ENCODE peak calls at places on chromosomes 5 and 9, in nine cellular contexts. One of them, this sample, is unnamed.

GRCh38 chr5:94870496-94871214 is 252.2 kb downstream of the SLF1 start:
- DNase-seq in colonic mucosa: no peak
- DNase-seq in HL-60: no peak
- DNase-seq in A549: no peak
- DNase-seq in AG09309: no peak
- DNase-seq in lower leg skin: no peak
- DNase-seq in SK-N-SH: no peak
- DNase-seq in AG04450: no peak
- DNase-seq in GM23338: peak; percentile 62
- DNase-seq in this sample: no peak

GRCh38 chr9:22307013-22307711 is 139.5 kb upstream of the DMRTA1 start:
- DNase-seq in colonic mucosa: peak; percentile 19
- DNase-seq in HL-60: peak; percentile 9
- DNase-seq in A549: peak; percentile 84
- DNase-seq in AG09309: peak; percentile 34
- DNase-seq in lower leg skin: no peak
- DNase-seq in SK-N-SH: no peak
- DNase-seq in AG04450: peak; percentile 13
- DNase-seq in GM23338: peak; percentile 84
- DNase-seq in this sample: peak; percentile 18

GRCh38 chr5:154830596-154830995 is 19.8 kb downstream of the FAXDC2 start:
- DNase-seq in colonic mucosa: no peak
- DNase-seq in HL-60: no peak
- DNase-seq in A549: no peak
- DNase-seq in AG09309: no peak
- DNase-seq in lower leg skin: no peak
- DNase-seq in SK-N-SH: no peak
- DNase-seq in AG04450: no peak
- DNase-seq in GM23338: no peak
- DNase-seq in this sample: no peak

GRCh38 chr5:101678494-101679193 is 617.4 kb downstream of the SLCO4C1 start:
- DNase-seq in colonic mucosa: peak; percentile 70
- DNase-seq in HL-60: peak; percentile 14
- DNase-seq in A549: peak; percentile 76
- DNase-seq in AG09309: peak; percentile 3
- DNase-seq in lower leg skin: peak; percentile 89
- DNase-seq in SK-N-SH: peak; percentile 43
- DNase-seq in AG04450: peak; percentile 26
- DNase-seq in GM23338: peak; percentile 83
- DNase-seq in this sample: peak; percentile 11

GRCh38 chr9:88387035-88387732 is 1.1 kb upstream of the SPIN1 start:
- DNase-seq in colonic mucosa: peak; percentile 76
- DNase-seq in HL-60: peak; percentile 52
- DNase-seq in A549: peak; percentile 54
- DNase-seq in AG09309: no peak
- DNase-seq in lower leg skin: peak; percentile 87
- DNase-seq in SK-N-SH: no peak
- DNase-seq in AG04450: no peak
- DNase-seq in GM23338: no peak
- DNase-seq in this sample: peak; percentile 40

GRCh38 chr5:87776785-87777184 is 364.1 kb upstream of the CCNH start:
- DNase-seq in colonic mucosa: no peak
- DNase-seq in HL-60: no peak
- DNase-seq in A549: no peak
- DNase-seq in AG09309: no peak
- DNase-seq in lower leg skin: no peak
- DNase-seq in SK-N-SH: no peak
- DNase-seq in AG04450: no peak
- DNase-seq in GM23338: no peak
- DNase-seq in this sample: no peak

GRCh38 chr5:56006600-56006999 is 11.8 kb upstream of the IL6ST start:
- DNase-seq in colonic mucosa: no peak
- DNase-seq in HL-60: no peak
- DNase-seq in A549: no peak
- DNase-seq in AG09309: no peak
- DNase-seq in lower leg skin: no peak
- DNase-seq in SK-N-SH: no peak
- DNase-seq in AG04450: no peak
- DNase-seq in GM23338: no peak
- DNase-seq in this sample: no peak

GRCh38 chr9:95552814-95553546 is 36.2 kb upstream of the PTCH1 start:
- DNase-seq in colonic mucosa: no peak
- DNase-seq in HL-60: no peak
- DNase-seq in A549: no peak
- DNase-seq in AG09309: no peak
- DNase-seq in lower leg skin: peak; percentile 85
- DNase-seq in SK-N-SH: no peak
- DNase-seq in AG04450: no peak
- DNase-seq in GM23338: peak; percentile 78
- DNase-seq in this sample: peak; percentile 87

GRCh38 chr9:18825775-18826174 is 207.2 kb downstream of the SAXO1 start:
- DNase-seq in colonic mucosa: no peak
- DNase-seq in HL-60: no peak
- DNase-seq in A549: no peak
- DNase-seq in AG09309: no peak
- DNase-seq in lower leg skin: no peak
- DNase-seq in SK-N-SH: no peak
- DNase-seq in AG04450: no peak
- DNase-seq in GM23338: no peak
- DNase-seq in this sample: no peak

GRCh38 chr5:34511063-34511462 is 145.1 kb upstream of the RAI14 start:
- DNase-seq in colonic mucosa: no peak
- DNase-seq in HL-60: no peak
- DNase-seq in A549: no peak
- DNase-seq in AG09309: no peak
- DNase-seq in lower leg skin: no peak
- DNase-seq in SK-N-SH: no peak
- DNase-seq in AG04450: no peak
- DNase-seq in GM23338: no peak
- DNase-seq in this sample: no peak

GRCh38 chr9:38380230-38380871 is 12.2 kb upstream of the ALDH1B1 start:
- DNase-seq in colonic mucosa: no peak
- DNase-seq in HL-60: no peak
- DNase-seq in A549: no peak
- DNase-seq in AG09309: no peak
- DNase-seq in lower leg skin: no peak
- DNase-seq in SK-N-SH: no peak
- DNase-seq in AG04450: no peak
- DNase-seq in GM23338: no peak
- DNase-seq in this sample: no peak

GRCh38 chr9:120902286-120902685 is 24.3 kb downstream of the TRAF1 start:
- DNase-seq in colonic mucosa: no peak
- DNase-seq in HL-60: no peak
- DNase-seq in A549: no peak
- DNase-seq in AG09309: no peak
- DNase-seq in lower leg skin: no peak
- DNase-seq in SK-N-SH: no peak
- DNase-seq in AG04450: no peak
- DNase-seq in GM23338: no peak
- DNase-seq in this sample: no peak

GRCh38 chr9:31807574-31808256 is 576.7 kb upstream of the ACO1 start:
- DNase-seq in colonic mucosa: no peak
- DNase-seq in HL-60: no peak
- DNase-seq in A549: peak; percentile 22
- DNase-seq in AG09309: no peak
- DNase-seq in lower leg skin: no peak
- DNase-seq in SK-N-SH: no peak
- DNase-seq in AG04450: no peak
- DNase-seq in GM23338: peak; percentile 73
- DNase-seq in this sample: peak; percentile 28

GRCh38 chr5:96125335-96125891 is 163.8 kb upstream of the ELL2 start:
- DNase-seq in colonic mucosa: no peak
- DNase-seq in HL-60: no peak
- DNase-seq in A549: no peak
- DNase-seq in AG09309: no peak
- DNase-seq in lower leg skin: no peak
- DNase-seq in SK-N-SH: no peak
- DNase-seq in AG04450: no peak
- DNase-seq in GM23338: no peak
- DNase-seq in this sample: no peak

GRCh38 chr5:108380531-108381021 is 1.3 kb downstream of the FBXL17 start:
- DNase-seq in colonic mucosa: peak; percentile 51
- DNase-seq in HL-60: peak; percentile 1
- DNase-seq in A549: peak; percentile 26
- DNase-seq in AG09309: no peak
- DNase-seq in lower leg skin: peak; percentile 87
- DNase-seq in SK-N-SH: peak; percentile 74
- DNase-seq in AG04450: no peak
- DNase-seq in GM23338: peak; percentile 81
- DNase-seq in this sample: peak; percentile 68

GRCh38 chr9:126500600-126501382 is 112.9 kb upstream of the LMX1B start:
- DNase-seq in colonic mucosa: peak; percentile 63
- DNase-seq in HL-60: peak; percentile 67
- DNase-seq in A549: peak; percentile 76
- DNase-seq in AG09309: no peak
- DNase-seq in lower leg skin: peak; percentile 95
- DNase-seq in SK-N-SH: peak; percentile 95
- DNase-seq in AG04450: peak; percentile 50
- DNase-seq in GM23338: peak; percentile 94
- DNase-seq in this sample: peak; percentile 97

GRCh38 chr9:79764377-79764776 is 192.6 kb downstream of the TLE4 start:
- DNase-seq in colonic mucosa: peak; percentile 30
- DNase-seq in HL-60: no peak
- DNase-seq in A549: peak; percentile 31
- DNase-seq in AG09309: peak; percentile 92
- DNase-seq in lower leg skin: no peak
- DNase-seq in SK-N-SH: peak; percentile 3
- DNase-seq in AG04450: peak; percentile 83
- DNase-seq in GM23338: no peak
- DNase-seq in this sample: no peak

GRCh38 chr9:33202552-33203300 is 35.6 kb upstream of the B4GALT1 start:
- DNase-seq in colonic mucosa: no peak
- DNase-seq in HL-60: peak; percentile 30
- DNase-seq in A549: no peak
- DNase-seq in AG09309: no peak
- DNase-seq in lower leg skin: no peak
- DNase-seq in SK-N-SH: no peak
- DNase-seq in AG04450: no peak
- DNase-seq in GM23338: peak; percentile 53
- DNase-seq in this sample: peak; percentile 51

GRCh38 chr9:15069106-15069505 is 158.9 kb upstream of the FREM1 start:
- DNase-seq in colonic mucosa: no peak
- DNase-seq in HL-60: no peak
- DNase-seq in A549: no peak
- DNase-seq in AG09309: no peak
- DNase-seq in lower leg skin: no peak
- DNase-seq in SK-N-SH: no peak
- DNase-seq in AG04450: no peak
- DNase-seq in GM23338: peak; percentile 10
- DNase-seq in this sample: no peak
- H3K4me3 ChIP-seq in colonic mucosa: no peak overlapping the region
- H3K4me3 ChIP-seq in HL-60: no peak overlapping the region
- H3K4me3 ChIP-seq in A549: no peak overlapping the region
- H3K4me3 ChIP-seq in AG09309: no peak overlapping the region
- H3K4me3 ChIP-seq in lower leg skin: no peak overlapping the region
- H3K4me3 ChIP-seq in SK-N-SH: no peak overlapping the region
- H3K4me3 ChIP-seq in AG04450: no peak overlapping the region
- H3K4me3 ChIP-seq in GM23338: no peak overlapping the region
- H3K4me3 ChIP-seq in this sample: no peak overlapping the region

GRCh38 chr9:130890869-130891698 is 5.5 kb downstream of the QRFP start:
- DNase-seq in colonic mucosa: no peak
- DNase-seq in HL-60: no peak
- DNase-seq in A549: no peak
- DNase-seq in AG09309: no peak
- DNase-seq in lower leg skin: no peak
- DNase-seq in SK-N-SH: peak; percentile 21
- DNase-seq in AG04450: no peak
- DNase-seq in GM23338: no peak
- DNase-seq in this sample: no peak
- H3K4me3 ChIP-seq in colonic mucosa: no peak overlapping the region
- H3K4me3 ChIP-seq in HL-60: no peak overlapping the region
- H3K4me3 ChIP-seq in A549: no peak overlapping the region
- H3K4me3 ChIP-seq in AG09309: no peak overlapping the region
- H3K4me3 ChIP-seq in lower leg skin: no peak overlapping the region
- H3K4me3 ChIP-seq in SK-N-SH: no peak overlapping the region
- H3K4me3 ChIP-seq in AG04450: no peak overlapping the region
- H3K4me3 ChIP-seq in GM23338: no peak overlapping the region
- H3K4me3 ChIP-seq in this sample: no peak overlapping the region

DNA sequence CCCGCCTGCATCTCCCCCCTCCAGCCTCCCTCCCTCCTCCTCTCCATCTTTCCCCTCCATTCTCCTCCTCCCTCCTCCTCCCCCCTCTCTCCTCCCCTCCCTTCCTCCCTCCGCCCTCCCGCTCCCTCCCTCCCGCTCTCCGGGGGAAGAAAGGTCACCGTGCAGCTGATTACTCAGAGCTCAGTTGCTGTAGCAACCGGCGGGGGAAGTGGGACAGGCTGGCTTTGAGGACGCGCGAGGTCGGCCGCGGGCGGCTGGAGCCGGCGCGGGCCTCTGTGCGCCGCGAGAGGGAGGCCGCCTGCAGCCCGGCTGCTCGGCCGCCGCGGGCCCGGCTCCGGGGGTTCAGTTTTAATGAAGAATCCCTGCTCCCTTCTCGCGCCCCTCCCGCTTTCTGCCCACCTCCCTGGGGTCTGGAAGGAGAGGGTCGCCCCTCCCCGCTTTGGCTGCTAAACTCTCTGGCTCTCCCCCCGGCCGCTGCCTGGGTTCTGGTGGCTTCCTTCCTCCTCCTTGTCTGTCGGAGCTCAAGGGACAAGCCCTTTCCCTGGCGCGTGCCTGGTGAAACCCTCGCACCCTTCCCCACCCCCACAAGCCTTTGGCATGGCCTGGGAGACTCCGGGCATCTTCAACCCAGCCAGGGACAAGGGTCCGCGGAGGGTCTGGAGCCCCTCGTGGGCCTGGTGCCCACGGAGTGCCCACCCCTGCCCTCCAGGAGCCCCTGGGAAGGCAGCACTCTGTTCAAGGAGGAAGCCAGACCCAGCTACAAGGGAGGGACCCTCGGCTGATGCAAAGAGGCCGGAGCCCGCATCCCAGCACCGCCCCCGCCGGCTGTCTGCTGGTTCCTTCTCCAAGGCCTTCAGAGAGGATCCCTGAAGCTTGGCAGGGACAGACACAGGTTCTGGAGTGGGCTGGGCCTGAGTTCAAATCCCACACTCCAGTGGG is 160.3 kb downstream of the C9orf50 start:
- DNase-seq in colonic mucosa: peak; percentile 98
- DNase-seq in HL-60: peak; percentile 99
- DNase-seq in A549: peak; percentile 97
- DNase-seq in AG09309: peak; percentile 95
- DNase-seq in lower leg skin: peak; percentile 99
- DNase-seq in SK-N-SH: peak; percentile 96
- DNase-seq in AG04450: peak; percentile 96
- DNase-seq in GM23338: peak; percentile 93
- DNase-seq in this sample: peak; percentile 97
- H3K4me3 ChIP-seq in colonic mucosa: peak overlapping the region; percentile 32
- H3K4me3 ChIP-seq in HL-60: peak overlapping the region; percentile 5
- H3K4me3 ChIP-seq in A549: peak overlapping the region; percentile 37
- H3K4me3 ChIP-seq in AG09309: peak overlapping the region; percentile 45
- H3K4me3 ChIP-seq in lower leg skin: no peak overlapping the region
- H3K4me3 ChIP-seq in SK-N-SH: peak overlapping the region; percentile 55
- H3K4me3 ChIP-seq in AG04450: peak overlapping the region; percentile 55
- H3K4me3 ChIP-seq in GM23338: peak overlapping the region; percentile 75
- H3K4me3 ChIP-seq in this sample: peak overlapping the region; percentile 50

DNA sequence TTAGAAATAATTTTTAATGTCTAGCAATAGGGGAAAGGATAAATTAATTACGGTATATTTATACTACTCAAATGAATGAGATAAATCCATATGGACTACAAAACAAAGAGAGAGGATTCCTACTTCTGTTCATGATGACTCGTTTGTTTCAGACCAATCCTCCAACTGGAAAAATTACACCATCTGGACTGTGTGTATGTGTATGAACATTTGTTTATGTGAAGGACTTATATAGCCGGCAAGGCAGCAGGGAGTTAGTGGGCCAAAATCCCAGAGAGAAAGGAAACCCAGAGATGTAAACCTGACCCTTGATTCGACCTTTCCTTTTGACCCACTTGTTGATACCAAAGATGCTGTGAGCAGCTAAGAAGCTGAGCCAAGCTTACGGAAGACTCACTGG is 20.1 kb downstream of the PDE6A start:
- DNase-seq in colonic mucosa: no peak
- DNase-seq in HL-60: no peak
- DNase-seq in A549: no peak
- DNase-seq in AG09309: no peak
- DNase-seq in lower leg skin: no peak
- DNase-seq in SK-N-SH: no peak
- DNase-seq in AG04450: peak; percentile 68
- DNase-seq in GM23338: no peak
- DNase-seq in this sample: no peak
- H3K4me3 ChIP-seq in colonic mucosa: no peak overlapping the region
- H3K4me3 ChIP-seq in HL-60: no peak overlapping the region
- H3K4me3 ChIP-seq in A549: no peak overlapping the region
- H3K4me3 ChIP-seq in AG09309: no peak overlapping the region
- H3K4me3 ChIP-seq in lower leg skin: no peak overlapping the region
- H3K4me3 ChIP-seq in SK-N-SH: no peak overlapping the region
- H3K4me3 ChIP-seq in AG04450: no peak overlapping the region
- H3K4me3 ChIP-seq in GM23338: no peak overlapping the region
- H3K4me3 ChIP-seq in this sample: no peak overlapping the region